ENCODE peak calls at places on chromosomes 5 and 9, in ten cellular contexts. One of them, this sample, is unnamed.

GRCh38 chr5:35826561-35826960 is 30.1 kb upstream of the IL7R start:
- DNase-seq in ELF-1: no peak
- DNase-seq in NCI-H82: no peak
- DNase-seq in stimulated activated CD4-positive, alpha-beta T cell treated with anti-CD3 and anti-CD28 coated beads, Interleukin-4, amount 100 ng/mL, for 4 hours: no peak
- DNase-seq in A549: no peak
- DNase-seq in transverse colon: no peak
- DNase-seq in LoVo: no peak
- DNase-seq in HFF-Myc: no peak
- DNase-seq in psoas muscle: no peak
- DNase-seq in aorta: no peak
- DNase-seq in this sample: no peak

GRCh38 chr9:108761530-108762347 is 94.0 kb downstream of the ACTL7B start:
- DNase-seq in ELF-1: peak; percentile 75
- DNase-seq in NCI-H82: peak; percentile 81
- DNase-seq in stimulated activated CD4-positive, alpha-beta T cell treated with anti-CD3 and anti-CD28 coated beads, Interleukin-4, amount 100 ng/mL, for 4 hours: no peak
- DNase-seq in A549: peak; percentile 85
- DNase-seq in transverse colon: peak; percentile 61
- DNase-seq in LoVo: peak; percentile 52
- DNase-seq in HFF-Myc: peak; percentile 51
- DNase-seq in psoas muscle: peak; percentile 59
- DNase-seq in aorta: peak; percentile 80
- DNase-seq in this sample: no peak

GRCh38 chr5:106873558-106873957 is 797.2 kb downstream of the EFNA5 start:
- DNase-seq in ELF-1: no peak
- DNase-seq in NCI-H82: no peak
- DNase-seq in stimulated activated CD4-positive, alpha-beta T cell treated with anti-CD3 and anti-CD28 coated beads, Interleukin-4, amount 100 ng/mL, for 4 hours: no peak
- DNase-seq in A549: no peak
- DNase-seq in transverse colon: peak; percentile 82
- DNase-seq in LoVo: peak; percentile 43
- DNase-seq in HFF-Myc: no peak
- DNase-seq in psoas muscle: no peak
- DNase-seq in aorta: no peak
- DNase-seq in this sample: no peak

GRCh38 chr9:114086009-114086408 is 7.9 kb upstream of the AMBP start:
- DNase-seq in ELF-1: no peak
- DNase-seq in NCI-H82: no peak
- DNase-seq in stimulated activated CD4-positive, alpha-beta T cell treated with anti-CD3 and anti-CD28 coated beads, Interleukin-4, amount 100 ng/mL, for 4 hours: no peak
- DNase-seq in A549: no peak
- DNase-seq in transverse colon: no peak
- DNase-seq in LoVo: no peak
- DNase-seq in HFF-Myc: no peak
- DNase-seq in psoas muscle: no peak
- DNase-seq in aorta: no peak
- DNase-seq in this sample: no peak

GRCh38 chr5:98906756-98907355 is 22.0 kb downstream of the CHD1 start:
- DNase-seq in ELF-1: no peak
- DNase-seq in NCI-H82: no peak
- DNase-seq in stimulated activated CD4-positive, alpha-beta T cell treated with anti-CD3 and anti-CD28 coated beads, Interleukin-4, amount 100 ng/mL, for 4 hours: no peak
- DNase-seq in A549: no peak
- DNase-seq in transverse colon: no peak
- DNase-seq in LoVo: no peak
- DNase-seq in HFF-Myc: no peak
- DNase-seq in psoas muscle: no peak
- DNase-seq in aorta: no peak
- DNase-seq in this sample: no peak

GRCh38 chr9:134230092-134230941 is 66.0 kb upstream of the RNU6ATAC start:
- DNase-seq in ELF-1: no peak
- DNase-seq in NCI-H82: no peak
- DNase-seq in stimulated activated CD4-positive, alpha-beta T cell treated with anti-CD3 and anti-CD28 coated beads, Interleukin-4, amount 100 ng/mL, for 4 hours: no peak
- DNase-seq in A549: no peak
- DNase-seq in transverse colon: no peak
- DNase-seq in LoVo: no peak
- DNase-seq in HFF-Myc: no peak
- DNase-seq in psoas muscle: no peak
- DNase-seq in aorta: no peak
- DNase-seq in this sample: no peak

GRCh38 chr5:36587354-36587753 is 19.1 kb upstream of the SLC1A3 start:
- DNase-seq in ELF-1: no peak
- DNase-seq in NCI-H82: no peak
- DNase-seq in stimulated activated CD4-positive, alpha-beta T cell treated with anti-CD3 and anti-CD28 coated beads, Interleukin-4, amount 100 ng/mL, for 4 hours: no peak
- DNase-seq in A549: no peak
- DNase-seq in transverse colon: no peak
- DNase-seq in LoVo: no peak
- DNase-seq in HFF-Myc: no peak
- DNase-seq in psoas muscle: no peak
- DNase-seq in aorta: no peak
- DNase-seq in this sample: no peak

GRCh38 chr5:107673368-107674136 is 2.8 kb upstream of the EFNA5 start:
- DNase-seq in ELF-1: peak; percentile 94
- DNase-seq in NCI-H82: peak; percentile 93
- DNase-seq in stimulated activated CD4-positive, alpha-beta T cell treated with anti-CD3 and anti-CD28 coated beads, Interleukin-4, amount 100 ng/mL, for 4 hours: peak; percentile 62
- DNase-seq in A549: peak; percentile 84
- DNase-seq in transverse colon: peak; percentile 91
- DNase-seq in LoVo: peak; percentile 89
- DNase-seq in HFF-Myc: peak; percentile 58
- DNase-seq in psoas muscle: peak; percentile 91
- DNase-seq in aorta: peak; percentile 97
- DNase-seq in this sample: peak; percentile 67

GRCh38 chr5:178221203-178221771 is 11.3 kb downstream of the PHYKPL start:
- DNase-seq in ELF-1: no peak
- DNase-seq in NCI-H82: no peak
- DNase-seq in stimulated activated CD4-positive, alpha-beta T cell treated with anti-CD3 and anti-CD28 coated beads, Interleukin-4, amount 100 ng/mL, for 4 hours: no peak
- DNase-seq in A549: no peak
- DNase-seq in transverse colon: peak; percentile 3
- DNase-seq in LoVo: no peak
- DNase-seq in HFF-Myc: no peak
- DNase-seq in psoas muscle: no peak
- DNase-seq in aorta: no peak
- DNase-seq in this sample: no peak

GRCh38 chr5:124451721-124452383 is 294.6 kb downstream of the ZNF608 start:
- DNase-seq in ELF-1: no peak
- DNase-seq in NCI-H82: no peak
- DNase-seq in stimulated activated CD4-positive, alpha-beta T cell treated with anti-CD3 and anti-CD28 coated beads, Interleukin-4, amount 100 ng/mL, for 4 hours: no peak
- DNase-seq in A549: no peak
- DNase-seq in transverse colon: no peak
- DNase-seq in LoVo: no peak
- DNase-seq in HFF-Myc: no peak
- DNase-seq in psoas muscle: no peak
- DNase-seq in aorta: no peak
- DNase-seq in this sample: no peak